ENCODE peak calls at places on chromosome 19, in five cellular contexts. One of them, this sample, is unnamed. For H3K36me3, the result is how much of the 10 kb centered on the place peaks cover.

GRCh38 chr19:46972301-46972700 is 47.3 kb upstream of the NPAS1 start:
- DNase-seq in psoas muscle: peak
- DNase-seq in tibial nerve: no peak
- DNase-seq in neural progenitor cell: no peak
- DNase-seq in ovary: no peak
- DNase-seq in this sample: no peak

GRCh38 chr19:3176715-3177501 is 1.7 kb upstream of the S1PR4 start:
- DNase-seq in psoas muscle: no peak
- DNase-seq in tibial nerve: no peak
- DNase-seq in neural progenitor cell: no peak
- DNase-seq in ovary: no peak
- DNase-seq in this sample: no peak

GRCh38 chr19:17996826-17997316 is 11.1 kb upstream of the ARRDC2 start:
- DNase-seq in psoas muscle: peak
- DNase-seq in tibial nerve: peak
- DNase-seq in neural progenitor cell: peak
- DNase-seq in ovary: peak
- DNase-seq in this sample: no peak

GRCh38 chr19:17473041-17473440 is 2.7 kb downstream of the SLC27A1 start:
- DNase-seq in psoas muscle: no peak
- DNase-seq in tibial nerve: no peak
- DNase-seq in neural progenitor cell: no peak
- DNase-seq in ovary: no peak
- DNase-seq in this sample: no peak

GRCh38 chr19:43534811-43535761 is 2.1 kb downstream of the ZNF575 start:
- DNase-seq in psoas muscle: peak
- DNase-seq in tibial nerve: peak
- DNase-seq in neural progenitor cell: peak
- DNase-seq in ovary: peak
- DNase-seq in this sample: peak

GRCh38 chr19:18589380-18590272 is 1.0 kb downstream of the REX1BD start:
- DNase-seq in psoas muscle: peak
- DNase-seq in tibial nerve: peak
- DNase-seq in neural progenitor cell: peak
- DNase-seq in ovary: peak
- DNase-seq in this sample: no peak

GRCh38 chr19:1848399-1849131 is at the start of gene REXO1:
- DNase-seq in psoas muscle: peak
- DNase-seq in tibial nerve: peak
- DNase-seq in neural progenitor cell: peak
- DNase-seq in ovary: peak
- DNase-seq in this sample: peak

GRCh38 chr19:4058696-4059492 is 7.8 kb downstream of the ZBTB7A start:
- DNase-seq in psoas muscle: peak
- DNase-seq in tibial nerve: no peak
- DNase-seq in neural progenitor cell: no peak
- DNase-seq in ovary: no peak
- DNase-seq in this sample: no peak

GRCh38 chr19:31595521-31595920 is 246.3 kb upstream of the TSHZ3 start:
- DNase-seq in psoas muscle: no peak
- DNase-seq in tibial nerve: no peak
- DNase-seq in neural progenitor cell: no peak
- DNase-seq in ovary: no peak
- DNase-seq in this sample: no peak

GRCh38 chr19:19051478-19052213 is 12.1 kb upstream of the SLC25A42 start:
- DNase-seq in psoas muscle: no peak
- DNase-seq in tibial nerve: no peak
- DNase-seq in neural progenitor cell: no peak
- DNase-seq in ovary: no peak
- DNase-seq in this sample: no peak

GRCh38 chr19:51439021-51439465 is 19.2 kb downstream of the SIGLEC8 start:
- DNase-seq in psoas muscle: no peak
- DNase-seq in tibial nerve: peak
- DNase-seq in neural progenitor cell: peak
- DNase-seq in ovary: no peak
- DNase-seq in this sample: no peak

GRCh38 chr19:13964776-13965175 is 12.5 kb downstream of the DCAF15 start:
- DNase-seq in psoas muscle: no peak
- DNase-seq in tibial nerve: no peak
- DNase-seq in neural progenitor cell: no peak
- DNase-seq in ovary: no peak
- DNase-seq in this sample: no peak

GRCh38 chr19:13966684-13967128 is 14.4 kb downstream of the DCAF15 start:
- DNase-seq in psoas muscle: no peak
- DNase-seq in tibial nerve: no peak
- DNase-seq in neural progenitor cell: no peak
- DNase-seq in ovary: no peak
- DNase-seq in this sample: no peak

GRCh38 chr19:13968383-13968935 is 16.1 kb downstream of the DCAF15 start:
- DNase-seq in psoas muscle: no peak
- DNase-seq in tibial nerve: no peak
- DNase-seq in neural progenitor cell: no peak
- DNase-seq in ovary: no peak
- DNase-seq in this sample: no peak

GRCh38 chr19:13965377-13965896 is 13.1 kb downstream of the DCAF15 start:
- DNase-seq in psoas muscle: no peak
- DNase-seq in tibial nerve: no peak
- DNase-seq in neural progenitor cell: no peak
- DNase-seq in ovary: no peak
- DNase-seq in this sample: no peak

DNA sequence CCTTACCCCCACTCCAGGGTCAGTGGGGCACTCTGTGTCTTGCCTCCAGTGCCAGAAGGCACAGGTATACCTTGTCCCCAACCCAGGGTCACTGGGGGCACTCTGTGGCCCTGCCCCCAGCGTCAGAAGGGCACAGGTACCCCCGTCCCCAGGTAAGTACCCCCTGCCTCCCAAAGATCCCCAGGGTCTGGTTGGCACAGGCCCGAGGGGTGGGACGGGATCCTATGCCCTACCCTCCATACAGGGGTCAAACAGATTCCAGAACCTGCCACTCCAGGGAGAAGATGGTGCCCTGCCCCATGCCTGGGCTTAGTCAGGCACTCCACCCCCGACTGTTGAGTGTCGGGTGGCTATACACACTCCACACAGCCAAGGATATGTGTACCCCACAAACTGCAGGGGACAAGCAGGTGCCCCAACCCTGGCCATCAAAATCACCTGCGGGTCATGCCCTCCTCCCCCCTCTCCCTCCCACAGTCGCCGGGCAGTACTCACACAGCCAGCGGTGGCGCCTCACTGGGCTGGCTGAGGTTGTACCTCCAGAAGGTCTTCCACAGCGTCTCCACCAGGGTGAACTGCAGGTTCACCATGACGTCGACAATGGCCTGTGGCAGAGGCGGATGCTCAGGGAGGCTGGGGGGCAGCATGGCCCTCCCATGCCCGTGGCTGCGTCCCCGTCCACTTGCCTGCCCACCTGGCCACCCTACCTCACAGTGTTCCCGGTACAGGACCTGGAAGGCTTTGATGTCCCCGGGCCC is 13.8 kb downstream of the DCAF15 start:
- DNase-seq in psoas muscle: no peak
- DNase-seq in tibial nerve: no peak
- DNase-seq in neural progenitor cell: no peak
- DNase-seq in ovary: no peak
- DNase-seq in this sample: no peak
- H3K36me3 ChIP-seq in psoas muscle: half or more
- H3K36me3 ChIP-seq in tibial nerve: half or more
- H3K36me3 ChIP-seq in neural progenitor cell: under half
- H3K36me3 ChIP-seq in ovary: under half
- H3K36me3 ChIP-seq in this sample: under half

GRCh38 chr19:5603626-5604025 is 18.9 kb downstream of the SAFB2 start:
- DNase-seq in psoas muscle: peak
- DNase-seq in tibial nerve: no peak
- DNase-seq in neural progenitor cell: no peak
- DNase-seq in ovary: no peak
- DNase-seq in this sample: no peak
- H3K36me3 ChIP-seq in psoas muscle: half or more
- H3K36me3 ChIP-seq in tibial nerve: half or more
- H3K36me3 ChIP-seq in neural progenitor cell: under half
- H3K36me3 ChIP-seq in ovary: under half
- H3K36me3 ChIP-seq in this sample: half or more

GRCh38 chr19:21101511-21102242 is 19.7 kb downstream of the ZNF714 start:
- DNase-seq in psoas muscle: no peak
- DNase-seq in tibial nerve: no peak
- DNase-seq in neural progenitor cell: no peak
- DNase-seq in ovary: no peak
- DNase-seq in this sample: no peak
- H3K36me3 ChIP-seq in psoas muscle: under half
- H3K36me3 ChIP-seq in tibial nerve: half or more
- H3K36me3 ChIP-seq in neural progenitor cell: under half
- H3K36me3 ChIP-seq in ovary: under half
- H3K36me3 ChIP-seq in this sample: under half

DNA sequence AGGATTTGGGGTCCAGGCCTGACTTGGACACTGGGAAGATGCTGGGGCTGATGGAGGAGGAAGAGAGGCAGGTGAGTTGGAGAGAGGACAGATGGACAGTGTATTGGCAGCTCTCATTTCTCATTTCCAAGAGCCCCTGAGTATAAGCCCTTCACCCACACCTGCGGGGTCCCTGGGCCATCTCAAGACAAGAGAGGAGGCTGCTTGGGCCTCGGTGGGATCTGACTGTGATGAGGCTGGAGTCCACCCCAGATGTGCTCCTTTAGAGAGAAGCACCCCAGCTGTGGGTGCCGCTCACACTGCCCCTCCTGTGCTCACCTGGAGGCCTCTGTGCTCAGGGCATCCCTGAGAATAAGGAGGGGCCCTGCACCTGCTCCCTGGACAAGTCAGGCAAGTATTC is 3.7 kb downstream of the LILRA2 start:
- DNase-seq in psoas muscle: no peak
- DNase-seq in tibial nerve: no peak
- DNase-seq in neural progenitor cell: no peak
- DNase-seq in ovary: no peak
- DNase-seq in this sample: no peak
- H3K36me3 ChIP-seq in psoas muscle: under half
- H3K36me3 ChIP-seq in tibial nerve: under half
- H3K36me3 ChIP-seq in neural progenitor cell: under half
- H3K36me3 ChIP-seq in ovary: under half
- H3K36me3 ChIP-seq in this sample: under half

This sample was measured in thoracic aorta.